ENCODE peak calls at places on chromosome 16, in ten cellular contexts. J is aorta; E is body of pancreas; L is left ventricle myocardium inferior; F is A549; D is CD4-positive, alpha-beta T cell; I is endothelial cell of umbilical vein; A is GM23248; M is substantia nigra; R is OCI-LY7. K is an unnamed sample.

GRCh38 chr16:85126731-85127662 is 14.7 kb upstream of the CIBAR2 start:
- DNase-seq in J (peak), E (no peak), L (no peak), F (no peak), D (no peak), I (peak), A (peak), M (no peak), R (no peak), K (peak)

GRCh38 chr16:90047714-90048346 is 28.6 kb upstream of the DBNDD1 start:
- DNase-seq in J (peak), E (no peak), L (no peak), F (no peak), D (no peak), I (no peak), A (peak), M (no peak), R (no peak), K (peak)

GRCh38 chr16:86261379-86261778 is 248.9 kb upstream of the FOXF1 start:
- DNase-seq in J (no peak), E (no peak), L (no peak), F (peak), D (no peak), I (peak), A (peak), M (no peak), R (peak), K (peak)

GRCh38 chr16:65660390-65660789 is 538.5 kb upstream of the CDH11 start:
- DNase-seq in J (no peak), E (no peak), L (no peak), F (no peak), D (no peak), I (no peak), A (peak), M (no peak), R (no peak), K (peak)

GRCh38 chr16:88681709-88682451 is 4.4 kb downstream of the SNAI3 start:
- DNase-seq in J (peak), E (no peak), L (peak), F (no peak), D (no peak), I (no peak), A (peak), M (peak), R (peak), K (no peak)

GRCh38 chr16:54374136-54374535 is 87.5 kb upstream of the IRX3 start:
- DNase-seq in J (no peak), E (no peak), L (no peak), F (no peak), D (no peak), I (no peak), A (peak), M (no peak), R (no peak), K (no peak)

GRCh38 chr16:50644730-50645129 is 36.4 kb downstream of the SNX20 start:
- DNase-seq in J (no peak), E (no peak), L (no peak), F (peak), D (no peak), I (no peak), A (peak), M (peak), R (no peak), K (peak)

GRCh38 chr16:10976663-10977062 is 32.3 kb downstream of the CLEC16A start:
- DNase-seq in J (no peak), E (no peak), L (no peak), F (no peak), D (no peak), I (no peak), A (no peak), M (no peak), R (no peak), K (no peak)

GRCh38 chr16:2296662-2297505 is 29.0 kb upstream of the RNPS1 start:
- DNase-seq in J (no peak), E (peak), L (no peak), F (peak), D (no peak), I (peak), A (peak), M (no peak), R (peak), K (no peak)

GRCh38 chr16:67423634-67424575 is 7.0 kb upstream of the HSD11B2 start:
- DNase-seq in J (no peak), E (no peak), L (no peak), F (no peak), D (no peak), I (no peak), A (no peak), M (no peak), R (no peak), K (no peak)

GRCh38 chr16:54928421-54929089 is 2.1 kb upstream of the IRX5 start:
- DNase-seq in J (peak), E (peak), L (peak), F (peak), D (no peak), I (peak), A (peak), M (peak), R (peak), K (peak)

GRCh38 chr16:86508947-86509758 is 1.2 kb upstream of the FOXF1 start:
- DNase-seq in J (peak), E (no peak), L (peak), F (peak), D (no peak), I (peak), A (peak), M (no peak), R (no peak), K (peak)

GRCh38 chr16:11138769-11139623 is 117.0 kb downstream of the SOCS1 start:
- DNase-seq in J (no peak), E (no peak), L (no peak), F (no peak), D (no peak), I (no peak), A (peak), M (no peak), R (no peak), K (no peak)

GRCh38 chr16:90001761-90002503 is 17.3 kb downstream of the DBNDD1 start:
- DNase-seq in J (no peak), E (no peak), L (no peak), F (no peak), D (no peak), I (no peak), A (no peak), M (peak), R (no peak), K (no peak)

GRCh38 chr16:88787579-88788314 is 2.7 kb upstream of the PIEZO1 start:
- DNase-seq in J (no peak), E (no peak), L (no peak), F (no peak), D (no peak), I (no peak), A (no peak), M (no peak), R (no peak), K (no peak)

GRCh38 chr16:19228057-19228456 is 57.5 kb upstream of the CLEC19A start:
- DNase-seq in J (no peak), E (no peak), L (no peak), F (no peak), D (no peak), I (no peak), A (no peak), M (no peak), R (no peak), K (no peak)

GRCh38 chr16:55048745-55049144 is 118.1 kb downstream of the IRX5 start:
- DNase-seq in J (no peak), E (no peak), L (no peak), F (no peak), D (no peak), I (no peak), A (no peak), M (no peak), R (no peak), K (no peak)

GRCh38 chr16:49740190-49740589 is 115.7 kb downstream of the ZNF423 start:
- DNase-seq in J (no peak), E (no peak), L (no peak), F (no peak), D (no peak), I (no peak), A (no peak), M (no peak), R (no peak), K (no peak)

GRCh38 chr16:1706386-1707192 is 594 bp downstream of the MAPK8IP3 start:
- DNase-seq in J (peak), E (peak), L (no peak), F (no peak), D (peak), I (no peak), A (peak), M (no peak), R (peak), K (peak)

GRCh38 chr16:66717112-66717675 is 20.7 kb upstream of the CMTM4 start:
- DNase-seq in J (no peak), E (no peak), L (peak), F (peak), D (no peak), I (peak), A (peak), M (peak), R (peak), K (no peak)

GRCh38 chr16:106623-107324 is 28.7 kb downstream of the MPG start:
- DNase-seq in J (no peak), E (peak), L (no peak), F (peak), D (peak), I (peak), A (peak), M (peak), R (peak), K (peak)

GRCh38 chr16:85369741-85370528 is 243.2 kb upstream of the GSE1 start:
- DNase-seq in J (peak), E (peak), L (peak), F (peak), D (peak), I (no peak), A (peak), M (no peak), R (peak), K (peak)

GRCh38 chr16:11105038-11105903 is 150.7 kb downstream of the SOCS1 start:
- DNase-seq in J (no peak), E (no peak), L (no peak), F (peak), D (no peak), I (peak), A (peak), M (no peak), R (peak), K (peak)

GRCh38 chr16:85125570-85126382 is 13.5 kb upstream of the CIBAR2 start:
- DNase-seq in J (no peak), E (no peak), L (peak), F (no peak), D (no peak), I (no peak), A (no peak), M (no peak), R (no peak), K (no peak)

GRCh38 chr16:84986102-84986501 is 25.2 kb downstream of the ZDHHC7 start:
- DNase-seq in J (no peak), E (no peak), L (no peak), F (no peak), D (no peak), I (no peak), A (no peak), M (no peak), R (no peak), K (no peak)

GRCh38 chr16:3112058-3112880 is at the start of gene ZNF205:
- DNase-seq in J (peak), E (peak), L (peak), F (peak), D (no peak), I (peak), A (peak), M (peak), R (no peak), K (peak)

GRCh38 chr16:48064971-48065370 is 90.8 kb downstream of the ABCC12 start:
- DNase-seq in J (no peak), E (no peak), L (no peak), F (no peak), D (no peak), I (no peak), A (peak), M (no peak), R (no peak), K (no peak)

GRCh38 chr16:70789231-70789926 is 11.6 kb downstream of the VAC14 start:
- DNase-seq in J (no peak), E (no peak), L (peak), F (peak), D (no peak), I (no peak), A (peak), M (no peak), R (no peak), K (no peak)

GRCh38 chr16:468072-468821 is 42.8 kb downstream of the RAB11FIP3 start:
- DNase-seq in J (no peak), E (no peak), L (no peak), F (peak), D (no peak), I (no peak), A (no peak), M (no peak), R (no peak), K (no peak)

GRCh38 chr16:51953541-51953940 is 593.4 kb downstream of the TOX3 start:
- DNase-seq in J (no peak), E (no peak), L (no peak), F (no peak), D (no peak), I (no peak), A (no peak), M (no peak), R (no peak), K (no peak)

GRCh38 chr16:48101069-48101674 is 54.6 kb downstream of the ABCC12 start:
- DNase-seq in J (no peak), E (peak), L (no peak), F (no peak), D (no peak), I (no peak), A (no peak), M (no peak), R (no peak), K (peak)

GRCh38 chr16:67397451-67397801 is 4.1 kb upstream of the TPPP3 start:
- DNase-seq in J (peak), E (peak), L (peak), F (no peak), D (no peak), I (no peak), A (no peak), M (no peak), R (no peak), K (no peak)

GRCh38 chr16:67245189-67245585 is 2.1 kb downstream of the FHOD1 start:
- DNase-seq in J (peak), E (no peak), L (no peak), F (no peak), D (no peak), I (no peak), A (no peak), M (no peak), R (no peak), K (no peak)

GRCh38 chr16:66093217-66093616 is 273.3 kb upstream of the CDH5 start:
- DNase-seq in J (no peak), E (no peak), L (no peak), F (no peak), D (no peak), I (no peak), A (peak), M (no peak), R (no peak), K (no peak)

GRCh38 chr16:54459509-54460235 is 173.1 kb upstream of the IRX3 start:
- DNase-seq in J (no peak), E (no peak), L (no peak), F (no peak), D (no peak), I (no peak), A (peak), M (no peak), R (no peak), K (no peak)

GRCh38 chr16:17062676-17063075 is 408.1 kb downstream of the XYLT1 start:
- DNase-seq in J (no peak), E (no peak), L (no peak), F (no peak), D (no peak), I (no peak), A (no peak), M (no peak), R (no peak), K (no peak)

GRCh38 chr16:17058471-17058870 is 412.3 kb downstream of the XYLT1 start:
- DNase-seq in J (no peak), E (no peak), L (no peak), F (no peak), D (no peak), I (no peak), A (no peak), M (no peak), R (no peak), K (no peak)

GRCh38 chr16:17067882-17068281 is 402.9 kb downstream of the XYLT1 start:
- DNase-seq in J (no peak), E (no peak), L (no peak), F (no peak), D (no peak), I (no peak), A (no peak), M (no peak), R (no peak), K (no peak)

GRCh38 chr16:17061326-17061725 is 409.4 kb downstream of the XYLT1 start:
- DNase-seq in J (no peak), E (no peak), L (no peak), F (no peak), D (no peak), I (no peak), A (no peak), M (no peak), R (no peak), K (no peak)

DNA sequence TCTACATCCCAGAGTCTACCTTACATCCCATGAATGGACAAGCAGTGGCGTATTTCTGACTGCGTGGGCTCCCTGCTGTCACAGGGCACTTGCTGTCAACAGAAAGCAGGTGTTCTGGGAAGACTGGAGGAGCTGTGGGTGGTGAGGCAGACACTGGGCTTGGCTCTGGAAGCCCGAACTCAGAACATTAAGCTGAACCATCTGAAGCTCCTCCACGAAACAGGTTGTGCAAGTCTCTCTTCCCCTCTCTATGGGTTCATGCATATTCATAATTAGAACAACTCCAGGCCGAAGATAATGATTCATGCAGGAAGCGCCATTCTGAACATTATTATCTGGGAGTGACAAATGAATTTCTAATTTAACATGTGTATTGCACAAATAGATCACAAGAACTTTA is 407.6 kb downstream of the XYLT1 start:
- DNase-seq in J (no peak), E (no peak), L (no peak), F (no peak), D (no peak), I (no peak), A (no peak), M (no peak), R (no peak), K (no peak)
- H3K27ac ChIP-seq in J (no peak), E (no peak), L (no peak), F (no peak), D (no peak), I (no peak), A (no peak), M (no peak), R (no peak), K (no peak)

DNA sequence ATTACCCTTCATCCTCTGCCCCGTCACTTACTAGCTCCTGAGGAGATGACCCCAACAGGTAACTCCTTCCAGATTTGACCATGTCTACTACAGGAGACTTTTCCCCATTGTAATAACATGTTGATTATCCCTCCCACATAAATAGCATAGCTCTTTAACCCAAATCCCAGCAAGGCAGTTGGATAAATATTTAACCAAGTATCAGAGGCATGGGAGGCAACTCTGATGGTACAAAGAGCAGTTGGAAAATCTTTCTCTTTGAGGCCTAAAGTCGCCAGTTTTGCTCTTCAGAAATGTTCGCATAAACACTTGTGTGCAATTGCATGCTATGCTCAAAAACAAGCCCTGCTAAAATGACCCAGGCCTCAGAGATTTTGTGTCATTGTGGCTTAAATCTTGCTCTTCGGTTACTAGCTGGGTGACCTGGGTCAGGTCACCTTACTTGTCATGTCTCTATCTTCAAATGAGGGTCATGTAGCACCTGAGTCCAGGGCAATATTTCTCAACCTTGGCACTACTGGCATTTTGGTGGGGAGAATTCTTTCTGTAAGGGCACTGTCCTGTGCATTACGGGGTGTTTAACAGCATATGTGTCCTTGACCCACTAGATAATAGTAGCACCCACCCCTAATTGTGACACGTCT is 48.8 kb downstream of the HSD17B2 start:
- DNase-seq in J (no peak), E (no peak), L (no peak), F (no peak), D (no peak), I (no peak), A (no peak), M (no peak), R (no peak), K (no peak)
- H3K27ac ChIP-seq in J (no peak), E (no peak), L (no peak), F (no peak), D (no peak), I (no peak), A (no peak), M (no peak), R (no peak), K (no peak)

DNA sequence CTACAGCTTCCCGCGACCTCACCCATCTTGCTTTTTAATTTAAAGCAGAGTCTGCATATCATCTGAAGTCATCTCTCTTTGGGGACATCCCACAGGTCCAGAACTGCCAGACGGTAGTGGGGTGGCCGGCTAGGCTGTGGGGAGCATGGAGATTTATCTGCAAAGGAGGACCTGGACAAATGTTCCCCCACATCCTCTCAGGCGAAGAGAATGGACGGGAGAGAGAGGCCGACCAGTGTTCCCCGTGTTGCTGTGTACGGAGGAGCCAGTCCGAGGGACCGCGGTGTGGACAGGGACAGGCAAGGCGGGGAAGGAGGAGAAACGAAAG is 663 bp upstream of the MT1M start:
- DNase-seq in J (no peak), E (no peak), L (no peak), F (no peak), D (no peak), I (no peak), A (no peak), M (no peak), R (no peak), K (no peak)
- H3K27ac ChIP-seq in J (no peak), E (peak), L (peak), F (no peak), D (no peak), I (no peak), A (no peak), M (peak), R (no peak), K (peak)

DNA sequence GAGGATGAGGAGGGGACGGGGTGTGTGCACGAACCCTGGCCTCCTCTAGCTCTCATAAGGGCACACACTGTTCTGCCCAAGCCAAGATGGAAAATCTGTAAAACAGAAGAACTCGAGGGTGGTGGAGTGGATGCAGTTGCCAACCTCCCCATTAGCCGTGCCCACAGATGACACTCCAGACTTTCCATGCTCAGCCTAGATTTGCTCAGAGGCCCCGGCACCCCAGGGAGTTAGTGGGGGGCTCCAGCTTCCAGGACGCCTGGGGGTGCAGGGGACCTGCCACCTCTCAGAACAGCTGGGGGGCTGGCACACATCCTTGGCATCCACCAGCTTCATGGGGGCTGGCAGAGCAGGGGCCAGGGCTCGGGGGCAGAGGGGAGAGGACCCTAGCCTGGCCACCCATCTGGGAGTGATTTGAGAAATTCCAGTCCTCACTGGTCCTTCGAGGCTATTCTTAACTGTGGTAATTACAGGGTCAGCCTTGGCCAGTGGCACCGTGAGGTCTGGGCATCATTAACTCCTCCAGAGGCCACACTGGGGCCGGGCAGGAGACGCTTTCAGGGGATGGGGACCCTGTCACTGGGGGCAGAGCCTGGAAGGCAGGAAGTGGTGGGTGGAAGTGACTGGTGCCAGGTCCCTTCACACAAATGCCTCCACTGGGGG is 14.3 kb downstream of the VASN start:
- DNase-seq in J (no peak), E (no peak), L (no peak), F (no peak), D (no peak), I (no peak), A (peak), M (no peak), R (no peak), K (no peak)
- H3K27ac ChIP-seq in J (peak), E (no peak), L (peak), F (no peak), D (no peak), I (no peak), A (peak), M (peak), R (no peak), K (peak)

K was measured in RWPE1.